ENCODE peak calls at places on chromosome 16, in five cellular contexts. U is AG10803, A is aorta, P is kidney, R is neural progenitor cell. L is an unnamed sample.

GRCh38 chr16:12793120-12793889 is 10.4 kb downstream of the CPPED1 start:
- DNase-seq in P (no peak), R (peak), A (no peak), U (no peak), L (no peak)

GRCh38 chr16:88453621-88454314 is 688 bp downstream of the ZFPM1 start:
- DNase-seq in P (no peak), A (no peak), U (no peak), R (peak), L (no peak)

GRCh38 chr16:53111078-53111776 is 56.4 kb downstream of the CHD9 start:
- DNase-seq in A (no peak), P (no peak), U (peak), R (no peak), L (no peak)

GRCh38 chr16:2586241-2586640 is 48.4 kb downstream of the PDPK1 start:
- DNase-seq in R (peak), U (no peak), P (peak), A (peak), L (no peak)

GRCh38 chr16:35176449-35176848 is 1717.0 kb downstream of the TP53TG3F start:
- DNase-seq in R (no peak), A (no peak), U (no peak), P (no peak), L (no peak)

GRCh38 chr16:70697601-70698170 is 11.8 kb upstream of the MTSS2 start:
- DNase-seq in P (no peak), R (no peak), U (peak), A (no peak), L (no peak)

GRCh38 chr16:23836078-23836403 is 258 bp downstream of the PRKCB start:
- DNase-seq in U (no peak), A (no peak), P (no peak), R (no peak), L (no peak)

GRCh38 chr16:31182391-31182790 is 2.5 kb downstream of the FUS start:
- DNase-seq in P (no peak), R (no peak), U (no peak), A (no peak), L (no peak)

GRCh38 chr16:19380316-19380715 is 37.4 kb upstream of the TMC5 start:
- DNase-seq in R (no peak), A (no peak), U (no peak), P (no peak), L (peak)

DNA sequence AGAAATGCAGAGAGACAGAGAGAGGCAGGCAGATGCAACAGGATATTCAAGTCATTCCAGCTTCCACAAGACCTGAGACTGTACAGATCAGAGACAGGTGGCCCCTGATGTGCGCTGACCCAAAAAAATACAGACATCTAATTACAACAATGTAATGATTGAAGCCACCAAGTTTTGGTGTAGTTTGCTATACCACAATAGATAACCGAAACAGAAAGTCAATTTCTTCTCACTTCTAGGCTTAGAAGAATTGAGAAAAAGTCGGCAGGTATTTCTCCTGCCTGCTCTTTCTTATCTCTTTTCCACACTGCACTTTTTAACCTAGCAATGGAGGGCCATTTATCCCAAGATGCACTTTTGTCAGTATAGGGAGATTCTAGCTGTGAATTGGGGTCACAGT is 949.2 kb downstream of the CDH11 start:
- DNase-seq in P (no peak), A (no peak), R (no peak), U (no peak), L (no peak)
- H3K4me3 ChIP-seq in P (no peak), A (no peak), R (no peak), U (no peak), L (no peak)

GRCh38 chr16:30063278-30063892 is 2.2 kb upstream of the ALDOA start:
- DNase-seq in P (no peak), U (no peak), A (peak), R (no peak), L (no peak)
- H3K4me3 ChIP-seq in P (peak), U (peak), A (peak), R (peak), L (peak)

GRCh38 chr16:67969286-67970039 is 1.0 kb upstream of the SLC12A4 start:
- DNase-seq in R (peak), P (peak), U (no peak), A (no peak), L (no peak)
- H3K4me3 ChIP-seq in R (peak), P (peak), U (peak), A (peak), L (no peak)

DNA sequence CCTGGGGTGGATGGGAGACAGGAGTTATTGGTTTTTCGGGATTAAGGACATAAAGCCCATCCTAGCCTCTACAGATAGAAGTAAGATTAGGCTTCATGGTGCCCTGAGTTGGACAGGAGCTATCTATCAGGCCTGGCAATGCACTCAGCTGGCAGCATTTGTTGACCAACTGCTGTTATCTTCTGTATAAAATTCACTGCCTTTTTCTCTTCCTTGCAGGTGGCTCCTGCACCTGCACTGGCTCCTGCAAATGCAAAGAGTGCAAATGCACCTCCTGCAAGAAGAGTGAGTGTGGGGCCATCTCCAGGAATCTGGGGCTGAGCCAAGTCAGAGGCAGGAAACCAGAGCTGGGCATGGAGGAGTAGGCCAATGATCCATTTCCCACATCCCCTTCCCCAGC is 579 bp downstream of the MT1A start:
- DNase-seq in R (no peak), P (no peak), U (no peak), A (no peak), L (no peak)
- H3K4me3 ChIP-seq in R (no peak), P (peak), U (no peak), A (no peak), L (no peak)

DNA sequence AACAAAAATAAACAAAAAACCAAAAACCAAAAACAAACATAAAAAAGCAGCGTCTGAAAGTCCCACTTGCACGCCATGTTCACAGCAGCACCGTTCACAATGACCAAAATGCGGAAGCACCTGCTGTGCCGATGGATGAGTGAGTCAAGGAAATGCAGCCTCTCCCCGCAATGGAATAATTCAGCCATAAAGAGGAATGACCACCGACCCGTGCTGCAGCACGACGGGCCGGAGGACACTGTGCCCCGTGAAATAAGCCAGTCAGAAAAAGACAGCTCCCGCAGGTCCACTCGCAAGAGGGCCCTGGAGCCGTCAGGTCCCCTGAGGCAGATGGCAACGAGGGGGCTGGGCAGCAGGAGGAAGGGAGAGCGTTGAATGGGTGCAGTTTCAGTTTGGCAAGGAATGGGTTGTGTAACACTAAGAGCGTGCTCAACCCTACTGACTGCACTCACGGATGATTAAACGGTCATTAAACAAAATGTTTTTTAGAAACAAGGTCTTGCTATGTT is 5.1 kb downstream of the CLCN7 start:
- DNase-seq in U (no peak), R (no peak), A (no peak), P (no peak), L (no peak)
- H3K4me3 ChIP-seq in U (no peak), R (no peak), A (no peak), P (no peak), L (no peak)

DNA sequence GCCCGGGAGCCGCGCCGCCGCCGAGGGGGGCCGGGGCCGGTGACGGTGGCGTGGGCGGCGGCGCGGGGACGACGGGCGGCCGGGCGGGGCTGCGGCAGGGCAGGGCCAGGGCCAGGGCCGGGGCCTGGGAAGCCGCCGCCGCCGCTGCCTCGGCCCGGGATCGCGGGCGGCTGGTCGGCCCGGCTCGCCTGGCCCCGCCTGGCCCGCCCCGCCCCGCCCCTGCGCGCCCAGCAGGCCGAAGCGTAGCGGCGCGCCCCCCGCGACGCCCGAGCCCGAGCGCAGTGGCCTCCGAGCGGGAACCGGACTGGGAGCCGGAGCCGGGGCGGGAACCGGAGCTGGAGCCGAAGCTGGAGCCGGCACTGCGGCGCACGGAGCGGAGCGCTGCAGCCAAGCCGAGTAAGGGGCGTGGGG is at the start of gene BEAN1:
- DNase-seq in U (peak), R (peak), P (no peak), A (no peak), L (no peak)
- H3K4me3 ChIP-seq in U (peak), R (peak), P (peak), A (peak), L (no peak)

GRCh38 chr16:89562939-89563338 is 2.5 kb downstream of the RPL13 start:
- DNase-seq in R (no peak), U (no peak), A (no peak), P (no peak), L (no peak)
- H3K4me3 ChIP-seq in R (no peak), U (no peak), A (no peak), P (no peak), L (no peak)

DNA sequence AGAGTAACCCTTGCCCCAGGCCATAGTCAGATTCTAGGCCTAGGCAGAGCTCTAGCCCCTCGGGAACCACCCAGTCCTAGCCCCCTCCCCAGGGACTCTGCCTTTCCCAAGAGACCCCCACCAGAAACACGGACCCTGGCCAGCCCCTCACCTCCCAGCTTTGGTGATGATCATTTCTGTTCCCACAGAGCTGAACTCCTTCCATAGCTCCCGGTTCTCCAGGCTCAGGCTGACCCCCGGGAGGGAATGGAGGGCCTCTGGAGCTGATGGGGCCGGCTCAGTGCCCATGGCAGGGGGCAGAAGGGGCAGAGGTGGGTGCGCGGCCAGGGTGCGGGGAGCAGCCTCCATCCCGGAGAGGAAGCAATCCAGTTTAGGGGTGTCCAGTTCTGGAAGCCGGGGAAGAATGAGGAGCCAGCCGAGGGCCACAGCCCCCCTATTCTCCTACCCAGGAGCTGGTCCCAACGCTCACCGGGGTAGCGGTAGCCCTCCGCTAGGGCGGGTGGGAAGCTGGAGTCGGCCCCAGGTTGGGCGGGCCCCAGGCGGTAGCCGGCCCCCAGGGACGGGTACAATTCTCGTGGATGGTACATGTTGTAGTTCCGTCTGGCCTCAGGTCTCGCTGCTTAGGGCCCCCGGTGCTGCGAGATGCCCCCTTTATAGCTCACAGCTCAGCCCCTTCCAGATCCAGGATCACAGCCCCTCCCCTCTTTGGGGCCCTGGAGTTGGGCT is 954 bp downstream of the TBX6 start:
- DNase-seq in A (no peak), U (no peak), R (no peak), P (no peak), L (no peak)
- H3K4me3 ChIP-seq in A (no peak), U (no peak), R (peak), P (no peak), L (no peak)

DNA sequence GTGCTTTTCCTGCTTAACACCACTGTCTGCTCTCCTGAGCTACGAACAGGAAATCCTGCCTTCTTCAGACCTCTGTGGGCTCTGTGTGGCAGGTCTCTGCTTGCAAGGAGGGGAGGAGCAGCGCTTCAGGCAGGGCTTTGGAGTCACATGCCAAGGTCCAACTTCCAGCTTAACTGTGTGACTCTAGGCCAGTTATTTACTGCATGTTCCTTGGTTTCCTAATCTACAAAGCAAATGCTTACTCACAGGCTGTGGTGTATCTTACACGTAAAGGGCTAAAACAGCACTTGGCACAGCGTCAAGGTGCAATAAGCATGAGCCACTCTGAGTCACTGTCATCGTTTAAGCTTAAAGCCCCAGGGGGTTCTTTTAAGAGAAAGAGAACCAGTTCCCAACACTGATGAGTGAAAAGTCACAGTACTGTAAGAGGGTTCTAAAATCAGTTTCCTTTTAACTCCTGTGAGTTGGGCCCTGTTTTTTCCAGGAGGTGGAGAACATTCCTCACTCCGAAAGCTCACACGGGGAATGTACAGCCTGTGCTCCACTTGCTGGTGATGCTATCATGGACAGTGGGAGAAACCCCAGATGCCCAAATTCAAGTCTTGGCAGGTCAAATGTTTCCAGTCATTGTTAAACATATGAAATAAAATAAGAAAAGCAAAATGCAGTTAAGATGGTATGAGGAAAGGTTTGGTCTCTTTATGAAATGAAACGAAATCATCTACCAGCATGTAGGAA is 54.1 kb upstream of the BCAR1 start:
- DNase-seq in U (peak), P (peak), A (peak), R (no peak), L (peak)
- H3K4me3 ChIP-seq in U (peak), P (peak), A (no peak), R (no peak), L (no peak)